ENCODE peak calls at places on chromosomes 7 and 10, in six cellular contexts. I is NCI-H748 treated with DMSO at 0.1 percent for 48 hours, K is astrocyte of the cerebellum, Z is LHCN-M2, S is cerebellar cortex, R is HuH-7.5. G is an unnamed sample.

GRCh38 chr10:92692085-92692671 is 2.4 kb downstream of the HHEX start:
- DNase-seq in K (no peak), Z (no peak), I (no peak), R (no peak), S (no peak), G (no peak)

GRCh38 chr10:42997151-42997848 is 79.6 kb upstream of the RET start:
- DNase-seq in I (no peak), S (no peak), R (no peak), Z (no peak), K (no peak), G (no peak)

GRCh38 chr7:8037151-8037550 is 68.6 kb downstream of the GLCCI1 start:
- DNase-seq in I (no peak), K (no peak), R (no peak), S (no peak), Z (no peak), G (no peak)

GRCh38 chr10:88974012-88974411 is 16.6 kb upstream of the FAS start:
- DNase-seq in K (no peak), I (no peak), Z (peak), R (no peak), S (no peak), G (no peak)

GRCh38 chr10:11024596-11024995 is 6.9 kb downstream of the CELF2 start:
- DNase-seq in S (no peak), I (no peak), K (no peak), Z (peak), R (no peak), G (no peak)

GRCh38 chr7:88337556-88337955 is 30.9 kb upstream of the STEAP4 start:
- DNase-seq in S (no peak), I (no peak), K (peak), Z (peak), R (no peak), G (no peak)

GRCh38 chr10:5665380-5666323 is 743 bp downstream of the ASB13 start:
- DNase-seq in Z (peak), I (no peak), R (no peak), K (no peak), S (peak), G (no peak)

GRCh38 chr7:42154168-42154567 is 82.8 kb downstream of the GLI3 start:
- DNase-seq in S (no peak), K (no peak), Z (no peak), R (no peak), I (no peak), G (no peak)

GRCh38 chr10:86647773-86648705 is 6.3 kb upstream of the OPN4 start:
- DNase-seq in I (no peak), Z (no peak), K (no peak), R (no peak), S (no peak), G (no peak)

GRCh38 chr10:28219241-28219640 is 83.6 kb downstream of the MPP7 start:
- DNase-seq in K (no peak), Z (peak), I (no peak), R (no peak), S (no peak), G (no peak)

GRCh38 chr10:120229641-120230040 is 227.4 kb upstream of the PLPP4 start:
- DNase-seq in S (no peak), Z (no peak), R (no peak), K (no peak), I (no peak), G (no peak)

GRCh38 chr10:86371691-86372090 is 5.1 kb upstream of the GRID1 start:
- DNase-seq in I (no peak), S (no peak), K (no peak), Z (no peak), R (no peak), G (no peak)

GRCh38 chr10:18681971-18682403 is 22.8 kb downstream of the ARL5B start:
- DNase-seq in K (no peak), Z (no peak), I (no peak), S (no peak), R (no peak), G (no peak)

GRCh38 chr7:332646-333398 is 42.9 kb downstream of the FOXL3 start:
- DNase-seq in K (no peak), Z (peak), S (peak), I (peak), R (peak), G (peak)

GRCh38 chr10:63562857-63563256 is 41.7 kb downstream of the REEP3 start:
- DNase-seq in K (no peak), S (no peak), R (no peak), Z (no peak), I (no peak), G (no peak)

GRCh38 chr10:34885901-34886300 is 70.8 kb upstream of the PARD3 start:
- DNase-seq in K (no peak), Z (no peak), I (no peak), R (no peak), S (no peak), G (no peak)

GRCh38 chr7:101633516-101633915 is 4.4 kb upstream of the MYL10 start:
- DNase-seq in S (peak), Z (peak), R (no peak), K (no peak), I (no peak), G (no peak)

GRCh38 chr10:17873946-17874345 is 64.8 kb downstream of the MRC1 start:
- DNase-seq in R (no peak), Z (no peak), K (no peak), S (no peak), I (no peak), G (no peak)

GRCh38 chr10:106500585-106501525 is 663.7 kb downstream of the SORCS1 start:
- DNase-seq in R (no peak), K (no peak), S (no peak), Z (no peak), I (no peak), G (no peak)

GRCh38 chr10:77616766-77617165 is 20.8 kb downstream of the KCNMA1 start:
- DNase-seq in R (no peak), K (no peak), Z (no peak), S (no peak), I (no peak), G (no peak)

G was measured in NCI-H1105.